ENCODE peak calls at places on chromosome 18, in eight cellular contexts. H is choroid plexus epithelial cell; J is Panc1; B is GM06990; O is neural progenitor cell; T is HepG2; Q is CD8-positive, alpha-beta T cell; I is foreskin fibroblast. U is an unnamed sample.

GRCh38 chr18:24317370-24317769 is 80.3 kb downstream of the OSBPL1A start:
- DNase-seq in J (no peak), H (no peak), T (no peak), O (no peak), Q (no peak), B (no peak), I (no peak), U (no peak)

GRCh38 chr18:53850918-53851317 is 373.6 kb downstream of the MBD2 start:
- DNase-seq in J (no peak), H (no peak), I (no peak), Q (no peak), T (no peak), O (peak), B (no peak), U (no peak)

GRCh38 chr18:13302611-13303267 is 84.2 kb downstream of the LDLRAD4 start:
- DNase-seq in Q (no peak), H (no peak), I (peak), J (no peak), T (no peak), O (no peak), B (no peak), U (no peak)

GRCh38 chr18:27967938-27968803 is 208.8 kb downstream of the CDH2 start:
- DNase-seq in Q (no peak), J (no peak), O (no peak), H (peak), I (peak), B (no peak), T (peak), U (no peak)

GRCh38 chr18:44090453-44090852 is 590.2 kb upstream of the SETBP1 start:
- DNase-seq in B (no peak), O (no peak), T (no peak), J (no peak), Q (no peak), H (no peak), I (no peak), U (no peak)

GRCh38 chr18:9774150-9774549 is 66.0 kb downstream of the RAB31 start:
- DNase-seq in Q (no peak), T (no peak), O (no peak), B (no peak), I (no peak), H (no peak), J (no peak), U (no peak)

GRCh38 chr18:10006261-10006903 is 92.6 kb downstream of the VAPA start:
- DNase-seq in J (no peak), Q (no peak), H (peak), T (no peak), O (no peak), B (no peak), I (peak), U (no peak)

GRCh38 chr18:78230911-78231310 is 748.7 kb upstream of the SALL3 start:
- DNase-seq in B (no peak), O (no peak), J (no peak), T (no peak), I (no peak), H (no peak), Q (no peak), U (no peak)

GRCh38 chr18:49788327-49788908 is 24.9 kb downstream of the ACAA2 start:
- DNase-seq in O (no peak), H (peak), Q (no peak), J (no peak), B (no peak), I (peak), T (no peak), U (peak)

GRCh38 chr18:32289480-32290075 is 99.7 kb downstream of the MEP1B start:
- DNase-seq in J (peak), Q (no peak), B (no peak), I (peak), T (peak), O (peak), H (peak), U (peak)

GRCh38 chr18:78540636-78541400 is 438.8 kb upstream of the SALL3 start:
- DNase-seq in T (no peak), Q (no peak), I (no peak), O (no peak), J (no peak), B (no peak), H (no peak), U (no peak)

GRCh38 chr18:57430166-57430958 is 4.8 kb upstream of the ONECUT2 start:
- DNase-seq in O (peak), H (no peak), T (no peak), I (no peak), B (no peak), J (no peak), Q (no peak), U (no peak)

GRCh38 chr18:28109781-28110460 is 67.0 kb downstream of the CDH2 start:
- DNase-seq in O (no peak), H (no peak), Q (no peak), B (no peak), J (no peak), T (no peak), I (no peak), U (no peak)

GRCh38 chr18:40867452-40867851 is 1087.6 kb upstream of the PIK3C3 start:
- DNase-seq in T (no peak), O (no peak), I (peak), B (no peak), Q (no peak), H (peak), J (no peak), U (no peak)

GRCh38 chr18:27921904-27922541 is 254.9 kb downstream of the CDH2 start:
- DNase-seq in I (peak), O (peak), T (peak), J (no peak), B (no peak), H (peak), Q (no peak), U (no peak)

GRCh38 chr18:61308009-61308408 is 25.2 kb upstream of the CDH20 start:
- DNase-seq in I (no peak), O (peak), Q (no peak), T (no peak), J (no peak), H (no peak), B (no peak), U (no peak)

GRCh38 chr18:51399491-51400122 is 202.1 kb upstream of the MEX3C start:
- DNase-seq in J (no peak), O (no peak), T (no peak), B (no peak), Q (no peak), I (no peak), H (peak), U (no peak)

GRCh38 chr18:66749030-66749429 is 145.1 kb upstream of the CDH19 start:
- DNase-seq in Q (no peak), I (no peak), O (peak), H (peak), B (no peak), J (no peak), T (peak), U (no peak)

GRCh38 chr18:8778824-8779223 is 73.5 kb downstream of the MTCL1 start:
- DNase-seq in H (no peak), J (no peak), Q (no peak), T (no peak), I (no peak), O (no peak), B (no peak), U (no peak)

GRCh38 chr18:58230438-58231179 is 186.6 kb downstream of the NEDD4L start:
- DNase-seq in T (no peak), Q (no peak), O (no peak), J (no peak), I (no peak), B (peak), H (peak), U (peak)

GRCh38 chr18:24677011-24677410 is 216.6 kb downstream of the HRH4 start:
- DNase-seq in B (no peak), Q (no peak), O (no peak), J (no peak), I (peak), T (no peak), H (no peak), U (no peak)

GRCh38 chr18:50659091-50660003 is 99.5 kb downstream of the MAPK4 start:
- DNase-seq in I (no peak), T (peak), B (no peak), H (peak), O (no peak), Q (no peak), J (no peak), U (no peak)

GRCh38 chr18:27803957-27804356 is 373.0 kb downstream of the CDH2 start:
- DNase-seq in I (no peak), J (no peak), Q (no peak), H (no peak), O (no peak), T (no peak), B (no peak), U (no peak)

GRCh38 chr18:78221496-78221895 is 758.1 kb upstream of the SALL3 start:
- DNase-seq in T (no peak), B (no peak), I (no peak), H (no peak), O (no peak), J (no peak), Q (no peak), U (no peak)

GRCh38 chr18:2923464-2923863 is 76.7 kb downstream of the EMILIN2 start:
- DNase-seq in B (no peak), J (no peak), T (no peak), Q (no peak), I (no peak), O (no peak), H (no peak), U (no peak)

GRCh38 chr18:54964741-54965140 is 5.5 kb upstream of the CCDC68 start:
- DNase-seq in I (no peak), J (no peak), B (no peak), H (peak), O (no peak), T (no peak), Q (no peak), U (no peak)

GRCh38 chr18:58443671-58444070 is 185.2 kb downstream of the ALPK2 start:
- DNase-seq in J (no peak), Q (no peak), H (no peak), O (peak), T (no peak), B (no peak), I (no peak), U (no peak)

GRCh38 chr18:9720327-9720726 is 12.2 kb downstream of the RAB31 start:
- DNase-seq in H (no peak), O (no peak), B (no peak), J (no peak), T (no peak), I (no peak), Q (no peak), U (no peak)

GRCh38 chr18:5662586-5663090 is 118.8 kb upstream of the EPB41L3 start:
- DNase-seq in O (no peak), B (no peak), Q (no peak), I (no peak), H (no peak), J (no peak), T (no peak), U (no peak)

GRCh38 chr18:36811430-36811829 is 17.4 kb downstream of the TPGS2 start:
- DNase-seq in B (no peak), I (no peak), O (no peak), H (no peak), Q (no peak), T (no peak), J (no peak), U (no peak)
- H3K4me3 ChIP-seq in B (no peak), I (no peak), O (no peak), H (no peak), Q (no peak), T (no peak), J (no peak), U (no peak)

GRCh38 chr18:22167091-22167470 is 2.3 kb upstream of the GATA6 start:
- DNase-seq in H (no peak), J (no peak), B (no peak), T (no peak), I (no peak), O (peak), Q (no peak), U (no peak)

GRCh38 chr18:22169011-22169888 is at the start of gene GATA6:
- DNase-seq in J (peak), B (peak), H (peak), O (peak), Q (no peak), I (peak), T (peak), U (peak)

GRCh38 chr18:22166070-22166972 is 3.1 kb upstream of the GATA6 start:
- DNase-seq in I (peak), H (no peak), B (no peak), Q (no peak), J (no peak), T (no peak), O (peak), U (no peak)

GRCh38 chr18:22168360-22168921 is 948 bp upstream of the GATA6 start:
- DNase-seq in Q (no peak), J (no peak), O (peak), B (peak), I (peak), T (peak), H (no peak), U (no peak)

DNA sequence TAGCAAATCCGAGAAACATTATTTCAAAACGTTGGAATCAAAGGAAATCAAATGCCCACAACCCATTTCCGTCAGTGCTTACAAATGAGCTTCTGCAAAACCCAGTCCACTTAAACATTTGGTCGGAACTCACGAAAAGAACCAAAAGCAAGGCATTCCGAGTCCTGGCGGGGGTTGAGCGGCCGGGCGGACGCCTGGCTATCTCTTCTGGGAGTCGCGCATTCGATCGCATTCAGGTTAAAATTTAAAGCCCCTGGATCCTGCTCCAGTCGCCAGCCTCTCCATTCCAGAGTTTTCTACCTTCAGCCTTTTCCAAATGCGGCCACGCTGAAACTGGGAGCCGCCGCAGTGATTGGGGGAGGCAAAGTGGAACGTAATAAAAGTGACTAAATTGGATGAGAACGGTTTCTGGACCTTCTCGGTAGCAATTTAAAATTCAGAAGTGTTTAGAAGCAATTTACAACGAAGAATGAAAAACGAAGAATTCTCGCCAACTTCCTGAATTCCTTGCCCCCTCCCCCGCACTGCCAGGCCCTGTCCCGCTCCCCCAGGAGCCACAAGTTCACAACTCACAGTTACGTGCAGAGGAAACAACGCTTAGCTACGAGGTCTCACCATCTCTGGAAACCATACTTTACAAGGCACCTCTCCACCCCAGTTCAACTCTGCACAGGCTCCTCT is 1.8 kb upstream of the GATA6 start:
- DNase-seq in Q (no peak), B (no peak), I (peak), J (no peak), O (peak), T (no peak), H (no peak), U (no peak)
- H3K4me3 ChIP-seq in Q (no peak), B (no peak), I (no peak), J (peak), O (no peak), T (peak), H (peak), U (no peak)

GRCh38 chr18:6994719-6995430 is 122.7 kb downstream of the LAMA1 start:
- DNase-seq in B (no peak), J (no peak), H (no peak), T (no peak), I (peak), O (no peak), Q (no peak), U (no peak)
- H3K4me3 ChIP-seq in B (no peak), J (no peak), H (no peak), T (no peak), I (no peak), O (no peak), Q (no peak), U (no peak)

GRCh38 chr18:75238786-75239185 is 28.2 kb downstream of the TSHZ1 start:
- DNase-seq in J (no peak), O (no peak), I (no peak), B (no peak), H (no peak), T (no peak), Q (no peak), U (no peak)
- H3K4me3 ChIP-seq in J (no peak), O (no peak), I (no peak), B (no peak), H (no peak), T (no peak), Q (no peak), U (no peak)

DNA sequence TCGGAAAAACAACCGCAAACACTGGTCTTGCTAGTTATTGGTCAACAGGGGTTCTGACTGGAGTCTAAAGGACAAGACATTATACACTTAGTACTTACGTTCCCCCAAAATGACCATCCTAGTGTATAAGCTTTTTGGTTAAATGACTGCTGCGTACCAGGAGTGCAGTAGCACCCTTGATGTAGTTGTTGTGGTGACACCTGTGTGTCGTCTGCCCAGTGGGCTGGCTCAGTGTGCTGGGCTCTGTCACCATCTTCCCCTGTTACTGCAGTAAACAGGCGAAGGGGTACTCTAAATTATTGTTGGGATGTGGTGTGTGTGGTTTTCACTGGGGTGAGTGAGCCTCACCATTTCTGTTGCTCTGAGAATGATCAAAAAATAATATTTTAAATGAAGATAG is 76.2 kb downstream of the MAPRE2 start:
- DNase-seq in Q (no peak), B (no peak), H (no peak), I (no peak), O (no peak), J (no peak), T (no peak), U (no peak)
- H3K4me3 ChIP-seq in Q (no peak), B (no peak), H (no peak), I (no peak), O (no peak), J (no peak), T (no peak), U (no peak)